ENCODE peak calls at places on chromosomes 11 and 22, in five cellular contexts. W, D, U, I and V are unnamed samples.

GRCh38 chr22:43384863-43385262 is 27.0 kb upstream of the MPPED1 start:
- DNase-seq in W (no peak), D (no peak), U (no peak), I (peak), V (no peak)

GRCh38 chr22:49294656-49295464 is 532.8 kb downstream of the BRD1 start:
- DNase-seq in W (peak), D (no peak), U (peak), I (no peak), V (no peak)

GRCh38 chr11:102639656-102640055 is 14.5 kb upstream of the MMP20 start:
- DNase-seq in W (no peak), D (no peak), U (no peak), I (no peak), V (no peak)

GRCh38 chr11:34426766-34427170 is 12.0 kb upstream of the CAT start:
- DNase-seq in W (no peak), D (no peak), U (no peak), I (no peak), V (no peak)

GRCh38 chr11:10866893-10867331 is 9.1 kb upstream of the ZBED5 start:
- DNase-seq in W (no peak), D (no peak), U (no peak), I (peak), V (no peak)

GRCh38 chr22:50529416-50530279 is at the start of gene TYMP:
- DNase-seq in W (peak), D (peak), U (peak), I (peak), V (no peak)

GRCh38 chr11:65945941-65946558 is 770 bp downstream of the TSGA10IP start:
- DNase-seq in W (no peak), D (no peak), U (no peak), I (peak), V (no peak)

GRCh38 chr22:21948390-21948789 is 4.3 kb downstream of the PPM1F start:
- DNase-seq in W (no peak), D (no peak), U (no peak), I (no peak), V (no peak)

GRCh38 chr11:17015639-17016125 is 1.5 kb upstream of the PLEKHA7 start:
- DNase-seq in W (no peak), D (no peak), U (no peak), I (no peak), V (no peak)

GRCh38 chr11:92453055-92453454 is 228.4 kb downstream of the FAT3 start:
- DNase-seq in W (no peak), D (no peak), U (no peak), I (no peak), V (no peak)

GRCh38 chr11:1937616-1938342 is 9.4 kb upstream of the MRPL23 start:
- DNase-seq in W (no peak), D (peak), U (no peak), I (peak), V (no peak)

GRCh38 chr11:61493832-61494231 is 14.7 kb upstream of the LRRC10B start:
- DNase-seq in W (no peak), D (no peak), U (no peak), I (peak), V (no peak)
- H3K27ac ChIP-seq in W (no peak), D (peak), U (peak), I (no peak), V (no peak)

GRCh38 chr11:61656347-61657077 is 23.7 kb upstream of the DAGLA start:
- DNase-seq in W (no peak), D (no peak), U (no peak), I (no peak), V (no peak)
- H3K27ac ChIP-seq in W (no peak), D (no peak), U (no peak), I (no peak), V (no peak)

DNA sequence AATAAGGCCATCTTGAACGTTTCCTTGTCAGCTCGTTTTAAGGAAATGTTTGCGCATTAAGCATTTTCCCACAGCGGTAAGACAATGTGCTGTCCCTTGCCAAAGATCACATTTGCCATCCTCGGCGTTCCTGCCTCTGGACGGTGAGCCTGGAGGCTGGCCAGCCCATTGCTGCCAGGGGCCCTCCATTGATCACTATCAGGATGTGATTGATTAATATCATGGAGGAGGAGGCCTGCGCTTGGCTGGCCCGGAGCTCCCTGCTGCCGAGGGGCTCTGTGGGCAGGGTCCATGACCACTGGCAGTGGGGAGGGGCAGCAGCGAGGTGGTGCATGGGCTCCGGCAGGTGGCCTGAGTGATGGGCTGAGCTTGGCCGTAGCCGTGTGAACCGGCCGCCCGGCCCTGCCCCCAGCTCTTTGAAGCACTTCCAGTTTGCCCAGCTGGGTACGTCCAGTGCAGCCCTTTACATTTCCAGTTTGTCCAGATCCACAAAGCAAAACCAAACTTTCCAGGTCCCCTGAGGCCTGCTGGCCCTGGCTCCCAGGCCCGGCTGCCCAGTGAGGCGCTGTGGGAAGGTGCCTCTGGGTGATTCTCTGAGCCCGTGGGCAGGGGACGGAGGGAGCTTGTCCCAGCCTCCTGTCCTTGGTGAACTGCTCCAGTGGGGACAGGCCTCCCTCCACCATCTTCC is 49.5 kb upstream of the SMIM38 start:
- DNase-seq in W (no peak), D (no peak), U (peak), I (no peak), V (no peak)
- H3K27ac ChIP-seq in W (no peak), D (no peak), U (peak), I (no peak), V (no peak)

GRCh38 chr11:44865866-44866272 is 84.8 kb downstream of the TP53I11 start:
- DNase-seq in W (no peak), D (no peak), U (peak), I (peak), V (no peak)

GRCh38 chr11:44862546-44863101 is 88.1 kb downstream of the TP53I11 start:
- DNase-seq in W (no peak), D (no peak), U (no peak), I (no peak), V (peak)

GRCh38 chr11:44861829-44862545 is 88.7 kb downstream of the TP53I11 start:
- DNase-seq in W (peak), D (peak), U (peak), I (peak), V (peak)

GRCh38 chr11:44860967-44861828 is 89.5 kb downstream of the TP53I11 start:
- DNase-seq in W (no peak), D (no peak), U (no peak), I (peak), V (no peak)

DNA sequence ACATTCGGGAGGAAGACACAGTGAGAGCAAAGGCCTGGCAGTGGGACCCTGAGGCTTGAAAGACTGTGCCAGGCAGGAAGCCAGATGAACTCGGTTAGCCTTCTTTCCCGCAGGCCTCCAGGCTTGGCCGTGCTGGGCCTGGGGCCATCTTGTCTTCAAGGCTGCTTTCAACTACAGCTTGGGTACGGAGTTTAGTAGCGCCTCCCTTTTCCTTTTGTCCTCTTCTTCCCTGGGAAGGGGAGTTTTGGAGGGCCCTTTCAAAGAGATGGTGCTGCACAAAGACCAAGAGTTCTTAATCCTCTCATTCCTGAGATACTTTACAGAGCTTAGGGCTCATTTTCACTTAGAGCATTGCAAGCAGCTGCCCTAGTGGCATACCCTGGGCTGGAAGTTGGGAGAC is 87.5 kb downstream of the TP53I11 start:
- DNase-seq in W (no peak), D (no peak), U (no peak), I (peak), V (no peak)
- H3K27ac ChIP-seq in W (peak), D (no peak), U (no peak), I (no peak), V (no peak)

DNA sequence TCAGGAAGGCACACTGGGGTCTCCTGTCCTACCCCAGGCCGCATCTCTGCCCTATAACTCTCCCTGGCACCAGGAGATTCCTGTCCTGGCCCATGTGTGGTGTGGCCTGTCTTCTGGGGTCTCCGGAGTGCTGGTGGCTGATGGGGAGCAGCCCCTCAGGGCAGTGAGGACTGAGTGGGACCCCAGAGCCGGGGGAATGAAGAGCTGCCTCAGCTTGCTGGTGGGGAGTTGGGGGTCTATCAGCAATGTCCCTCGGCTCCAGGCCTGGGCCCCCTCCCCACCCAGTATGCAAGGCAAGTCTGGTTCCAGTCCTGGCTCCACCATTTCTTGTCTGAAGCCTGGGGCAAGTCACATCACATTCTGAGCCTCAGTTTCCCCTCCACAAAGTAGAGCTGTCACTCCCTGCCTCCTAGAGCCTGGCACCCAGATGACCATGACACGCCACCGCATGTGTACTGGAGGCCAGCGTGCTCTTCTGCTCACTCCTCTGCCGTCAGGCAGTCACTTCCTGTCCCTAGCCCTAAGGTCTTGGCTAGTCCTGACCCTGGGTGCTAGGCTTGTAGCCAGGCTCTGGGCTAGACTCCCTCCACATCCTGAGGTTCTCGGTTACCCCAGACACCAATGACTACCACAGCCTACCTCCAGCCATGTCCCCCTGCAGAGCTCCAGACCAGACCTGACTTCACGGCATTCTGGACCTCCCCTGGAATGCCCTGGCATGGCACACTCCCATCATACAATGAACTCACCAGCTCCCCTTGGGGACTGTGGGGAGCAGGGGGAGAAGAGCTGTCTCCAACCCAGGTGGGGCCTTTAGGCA is 12.8 kb downstream of the ARAP1 start:
- DNase-seq in W (no peak), D (no peak), U (no peak), I (peak), V (no peak)
- H3K27ac ChIP-seq in W (peak), D (no peak), U (peak), I (peak), V (no peak)

GRCh38 chr11:83510530-83511449 is 224.6 kb upstream of the CCDC90B start:
- DNase-seq in W (no peak), D (no peak), U (no peak), I (peak), V (no peak)

GRCh38 chr11:83508804-83509203 is 222.6 kb upstream of the CCDC90B start:
- DNase-seq in W (no peak), D (no peak), U (no peak), I (no peak), V (no peak)

GRCh38 chr11:83511646-83512045 is 225.5 kb upstream of the CCDC90B start:
- DNase-seq in W (no peak), D (no peak), U (no peak), I (no peak), V (no peak)
- H3K27ac ChIP-seq in W (no peak), D (no peak), U (no peak), I (no peak), V (no peak)

DNA sequence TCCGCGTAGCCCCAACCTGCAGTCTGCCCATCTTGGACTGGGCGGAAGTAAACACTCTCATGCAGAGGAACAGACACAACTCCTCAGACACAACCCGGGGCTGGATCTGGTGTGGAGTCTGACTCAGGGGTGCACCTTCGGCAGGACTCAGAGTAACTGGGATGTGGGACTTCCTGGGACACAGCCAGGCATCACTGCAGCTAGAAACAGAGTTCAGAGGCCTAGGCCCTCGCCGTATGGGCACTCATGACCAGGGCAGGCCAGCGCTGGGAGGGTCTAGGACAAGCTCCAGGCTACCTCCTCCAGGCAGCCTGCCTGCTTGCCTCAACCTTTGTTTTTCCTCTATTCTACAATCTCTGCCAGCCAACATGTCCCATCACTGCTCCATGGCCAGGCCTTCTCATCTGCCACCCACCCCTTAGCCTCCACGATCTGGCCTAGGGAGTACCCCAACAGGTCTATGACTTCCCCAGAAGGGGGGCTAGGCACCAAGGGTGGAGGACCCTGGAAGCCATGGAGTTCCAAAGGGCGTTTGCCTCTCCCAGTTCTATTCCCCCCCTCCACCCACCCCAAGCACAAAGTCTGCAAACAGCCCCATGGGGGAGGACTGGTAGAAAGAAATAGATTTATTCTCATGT is 98.6 kb downstream of the PDE2A start:
- DNase-seq in W (peak), D (no peak), U (no peak), I (peak), V (no peak)
- H3K27ac ChIP-seq in W (no peak), D (no peak), U (no peak), I (no peak), V (no peak)

GRCh38 chr11:106173291-106173690 is 95.8 kb downstream of the AASDHPPT start:
- DNase-seq in W (no peak), D (no peak), U (no peak), I (no peak), V (no peak)

GRCh38 chr11:106176817-106177216 is 99.4 kb downstream of the AASDHPPT start:
- DNase-seq in W (no peak), D (no peak), U (no peak), I (no peak), V (no peak)

GRCh38 chr11:106177311-106177710 is 99.8 kb downstream of the AASDHPPT start:
- DNase-seq in W (no peak), D (no peak), U (no peak), I (no peak), V (no peak)

GRCh38 chr11:106179048-106179447 is 101.6 kb downstream of the AASDHPPT start:
- DNase-seq in W (no peak), D (no peak), U (no peak), I (no peak), V (no peak)

GRCh38 chr11:106178361-106178760 is 100.9 kb downstream of the AASDHPPT start:
- DNase-seq in W (no peak), D (no peak), U (no peak), I (no peak), V (no peak)
- H3K27ac ChIP-seq in W (no peak), D (no peak), U (no peak), I (no peak), V (peak)

DNA sequence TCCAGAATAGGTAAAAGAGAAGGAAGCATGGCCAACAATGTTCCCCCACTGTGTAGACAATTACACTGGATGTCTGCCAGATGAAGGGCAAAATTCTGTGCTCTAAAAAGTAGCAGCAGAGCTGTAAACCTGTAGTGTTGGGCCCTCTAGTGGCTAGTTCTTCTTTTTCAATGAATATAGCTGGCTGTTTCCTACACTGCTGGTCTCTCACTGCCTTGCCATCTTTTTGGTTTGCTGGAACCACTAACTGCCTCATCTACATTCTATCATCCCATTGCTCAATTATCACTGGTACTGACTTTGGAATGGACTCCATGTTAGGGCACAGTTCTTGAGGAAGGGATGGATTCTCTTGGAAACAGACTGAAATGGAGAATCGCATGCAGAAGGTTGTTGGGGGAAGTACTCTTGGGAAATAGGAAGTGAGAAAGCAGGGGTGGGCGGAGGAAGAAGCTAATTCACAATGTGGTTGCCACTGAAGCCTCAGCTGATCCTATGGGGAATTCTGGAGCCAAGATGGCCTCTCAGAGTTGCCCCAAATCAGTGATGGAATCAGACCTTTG is 17.9 kb downstream of the KCNE3 start:
- DNase-seq in W (no peak), D (peak), U (no peak), I (peak), V (no peak)
- H3K27ac ChIP-seq in W (no peak), D (no peak), U (no peak), I (no peak), V (no peak)